ENCODE peak calls at places on chromosomes 5 and 9, in four cellular contexts. E, L, O and F are unnamed samples.

GRCh38 chr9:5442400-5443011 is 4.8 kb upstream of the PLGRKT start:
- DNase-seq in L (no peak), E (peak), O (no peak), F (peak)

GRCh38 chr9:89502038-89502601 is 4.2 kb upstream of the SEMA4D start:
- DNase-seq in E (no peak), L (no peak), O (no peak), F (no peak)

GRCh38 chr9:32304495-32304894 is 79.9 kb upstream of the ACO1 start:
- DNase-seq in L (no peak), O (no peak), E (no peak), F (no peak)

GRCh38 chr9:4887556-4887955 is 94.8 kb downstream of the RCL1 start:
- DNase-seq in L (no peak), E (peak), O (no peak), F (no peak)

GRCh38 chr5:172640139-172640538 is 924 bp upstream of the NEURL1B start:
- DNase-seq in E (no peak), O (peak), L (no peak), F (no peak)

GRCh38 chr5:171839112-171839511 is 53.5 kb downstream of the SMIM23 start:
- DNase-seq in E (no peak), O (no peak), L (no peak), F (no peak)

GRCh38 chr5:53084856-53085255 is 24.7 kb downstream of the MOCS2 start:
- DNase-seq in O (no peak), L (no peak), E (no peak), F (no peak)

GRCh38 chr9:20981486-20981885 is 50.0 kb downstream of the HACD4 start:
- DNase-seq in O (no peak), E (peak), L (no peak), F (no peak)

GRCh38 chr5:135236187-135236835 is 162.7 kb downstream of the MACROH2A1 start:
- DNase-seq in L (no peak), E (no peak), O (no peak), F (no peak)

GRCh38 chr5:68068204-68068603 is 147.4 kb upstream of the PIK3R1 start:
- DNase-seq in O (no peak), E (peak), L (no peak), F (no peak)

GRCh38 chr5:14036514-14036913 is 92.0 kb upstream of the DNAH5 start:
- DNase-seq in L (no peak), O (no peak), E (peak), F (no peak)

GRCh38 chr5:74072646-74073045 is 446.6 kb downstream of the ARHGEF28 start:
- DNase-seq in L (no peak), O (no peak), E (no peak), F (no peak)

GRCh38 chr5:107378218-107378899 is 292.4 kb downstream of the EFNA5 start:
- DNase-seq in E (peak), O (no peak), L (no peak), F (no peak)

GRCh38 chr9:116860509-116861120 is 173.5 kb downstream of the TRIM32 start:
- DNase-seq in E (peak), L (no peak), O (peak), F (peak)

GRCh38 chr9:80836013-80836412 is 853.3 kb downstream of the TLE1 start:
- DNase-seq in O (no peak), L (no peak), E (no peak), F (no peak)

GRCh38 chr9:106718996-106719395 is 144.0 kb upstream of the ZNF462 start:
- DNase-seq in O (no peak), L (no peak), E (peak), F (no peak)

GRCh38 chr9:114341152-114341830 is 11.6 kb downstream of the ORM2 start:
- DNase-seq in L (no peak), E (no peak), O (peak), F (no peak)

GRCh38 chr9:91657501-91657900 is 233.9 kb upstream of the NFIL3 start:
- DNase-seq in E (no peak), O (no peak), L (no peak), F (no peak)

GRCh38 chr5:65790371-65791163 is 68.6 kb downstream of the NLN start:
- DNase-seq in L (no peak), E (no peak), O (no peak), F (no peak)

DNA sequence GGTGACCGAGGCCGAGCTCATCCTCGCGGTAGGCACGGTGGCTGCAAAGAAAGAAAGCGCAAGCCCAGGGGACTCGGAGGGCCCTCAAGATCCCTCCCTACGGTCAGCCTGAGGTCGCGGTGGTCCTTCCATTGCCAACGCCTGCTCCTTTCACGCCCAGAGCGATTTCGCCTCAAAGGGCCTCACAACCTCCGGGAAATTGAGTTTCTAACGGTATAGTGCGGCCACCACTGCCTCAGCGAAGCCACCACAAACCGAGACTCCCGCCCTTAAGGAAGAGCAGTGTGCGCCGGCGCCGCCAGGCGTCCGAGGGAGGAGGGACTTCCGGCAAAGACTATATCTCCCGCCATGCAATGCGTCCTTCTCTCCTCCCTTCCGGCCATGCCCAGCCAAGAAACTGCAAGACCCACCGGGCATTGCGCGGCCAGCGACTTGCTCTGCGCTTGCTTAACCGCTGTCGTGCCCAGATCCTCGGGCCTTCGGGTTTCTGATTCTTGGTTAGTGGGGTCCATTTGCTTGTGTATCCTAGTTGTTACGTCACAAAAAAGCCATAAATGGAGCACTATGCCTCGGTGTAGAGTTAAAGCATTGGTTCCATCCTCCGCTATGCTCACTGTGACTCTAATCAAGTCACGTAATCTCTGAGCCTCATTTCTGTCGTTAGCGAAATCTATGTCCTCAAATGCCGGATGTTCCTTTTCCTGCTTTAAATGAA is at the start of gene HAUS6:
- DNase-seq in O (peak), L (peak), E (peak), F (peak)
- TF ChIP-seq POLR2A in O (no peak), L (peak), E (peak), F (peak)

GRCh38 chr5:148956632-148957385 is 106.1 kb downstream of the SH3TC2 start:
- DNase-seq in L (no peak), O (no peak), E (peak), F (peak)

GRCh38 chr5:148951612-148952011 is 111.2 kb downstream of the SH3TC2 start:
- DNase-seq in L (no peak), O (no peak), E (no peak), F (no peak)

GRCh38 chr5:148952097-148952828 is 110.6 kb downstream of the SH3TC2 start:
- DNase-seq in O (no peak), E (no peak), L (no peak), F (no peak)

GRCh38 chr5:148949871-148950863 is 112.7 kb downstream of the SH3TC2 start:
- DNase-seq in O (peak), E (no peak), L (no peak), F (no peak)

GRCh38 chr5:148950892-148951291 is 112.0 kb downstream of the SH3TC2 start:
- DNase-seq in E (no peak), O (no peak), L (no peak), F (no peak)
- H3K27ac ChIP-seq in E (no peak), O (no peak), L (no peak), F (no peak)

DNA sequence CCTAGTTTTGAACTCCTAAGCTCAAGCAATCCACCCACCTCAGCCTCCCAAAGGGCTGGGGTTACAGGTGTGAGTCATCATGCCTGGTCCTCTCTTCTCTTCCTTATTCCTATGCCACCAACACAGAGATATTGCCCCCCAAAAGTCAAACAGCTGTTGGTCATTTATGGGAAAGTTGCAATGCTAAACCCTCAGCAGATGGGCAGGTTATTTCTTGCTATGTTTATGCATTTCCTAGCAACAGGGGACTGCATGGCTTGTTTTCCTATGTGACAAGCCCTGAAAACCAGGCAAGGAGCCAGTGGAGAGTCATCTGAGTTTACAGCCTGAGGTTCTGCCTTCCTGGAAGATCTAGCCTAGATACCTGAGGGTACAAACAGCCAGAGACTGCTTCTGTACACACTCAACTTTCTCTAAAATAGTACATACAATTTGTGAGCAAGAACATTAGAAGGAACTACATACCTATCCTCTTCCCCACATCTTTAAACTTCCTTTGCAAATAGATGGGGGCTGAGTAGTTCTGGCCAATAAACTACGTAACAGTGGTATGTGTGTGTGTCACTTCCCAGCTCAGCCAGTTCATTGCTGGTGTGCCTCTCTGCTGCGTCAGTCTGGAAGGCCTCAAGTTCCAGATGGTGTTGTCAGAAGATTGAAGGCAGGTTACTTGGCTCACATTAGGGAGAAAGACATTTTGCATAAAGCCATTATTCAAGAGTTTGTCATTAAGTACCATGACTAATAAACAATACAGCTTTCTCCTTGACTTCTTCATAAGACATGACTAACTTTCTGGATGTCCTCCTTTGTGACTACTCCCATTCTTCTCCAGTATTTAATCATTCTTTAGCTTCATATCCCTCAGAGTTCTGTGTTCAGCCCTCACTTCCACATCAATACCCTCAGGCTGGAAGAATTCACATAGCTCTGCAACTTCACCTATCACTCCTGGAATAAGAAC is 65.3 kb downstream of the CSNK1A1 start:
- DNase-seq in L (no peak), E (peak), O (no peak), F (peak)
- TF ChIP-seq POLR2A in L (no peak), E (peak), O (no peak), F (no peak)

DNA sequence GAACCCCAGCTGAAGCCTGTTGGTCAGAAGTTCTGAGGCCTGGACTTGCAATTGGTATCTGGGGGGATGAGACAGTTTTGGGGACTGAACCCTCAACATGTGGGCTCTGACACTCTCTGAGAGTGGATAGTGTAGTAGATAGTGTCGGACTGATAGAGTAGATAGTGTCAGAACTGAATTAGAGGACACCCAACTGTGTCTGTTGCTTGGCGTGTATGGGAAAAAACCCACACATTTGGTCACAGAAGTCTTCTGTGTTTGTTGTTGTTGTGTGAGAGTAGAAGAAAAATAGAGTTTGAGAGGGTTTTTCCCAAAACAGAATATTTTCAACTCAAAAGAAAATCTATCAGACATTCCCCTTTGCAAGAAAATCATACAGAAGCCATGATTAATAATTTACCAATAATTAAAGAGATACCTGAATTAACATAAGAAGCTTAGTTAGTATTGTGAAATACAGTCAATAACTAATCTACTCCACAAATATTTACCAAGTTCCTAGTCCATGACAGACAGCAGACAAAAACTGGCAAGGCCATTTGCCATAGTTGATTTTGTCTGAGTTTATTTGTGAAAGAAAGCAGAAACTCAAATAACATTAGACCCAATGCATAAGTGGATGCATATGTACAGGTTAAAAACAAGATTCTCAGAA is 170.9 kb downstream of the CTNND2 start:
- DNase-seq in L (no peak), E (no peak), O (no peak), F (no peak)
- H3K27ac ChIP-seq in L (no peak), E (no peak), O (no peak), F (peak)

GRCh38 chr5:109570362-109570874 is 119.3 kb upstream of the MAN2A1 start:
- DNase-seq in E (no peak), O (no peak), L (no peak), F (no peak)
- TF ChIP-seq POLR2A in E (no peak), O (no peak), L (no peak), F (no peak)

GRCh38 chr9:128657796-128658195 is 1.1 kb upstream of the DYNC2I2 start:
- DNase-seq in E (no peak), O (no peak), L (no peak), F (no peak)
- H3K27ac ChIP-seq in E (no peak), O (no peak), L (no peak), F (no peak)